ENCODE peak calls at places on chromosomes 11 and 22, in eight cellular contexts. One of them, this sample, is unnamed. For H3K4me1, the result is how much of the 10 kb centered on the place peaks cover.

GRCh38 chr11:70170596-70171210 is 32.4 kb upstream of the FADD start:
- DNase-seq in GM12878: no peak
- DNase-seq in OCI-LY7: no peak
- DNase-seq in SK-N-SH: no peak
- DNase-seq in fibroblast of lung: no peak
- DNase-seq in HepG2: no peak
- DNase-seq in IMR-90: no peak
- DNase-seq in GM23248: no peak
- DNase-seq in this sample: no peak

GRCh38 chr11:130159657-130160459 is at the start of gene ST14:
- DNase-seq in GM12878: no peak
- DNase-seq in GM23248: peak
- DNase-seq in SK-N-SH: peak
- DNase-seq in fibroblast of lung: no peak
- DNase-seq in HepG2: no peak
- DNase-seq in OCI-LY7: peak
- DNase-seq in IMR-90: no peak
- DNase-seq in this sample: peak

GRCh38 chr11:16382638-16383380 is 26.5 kb upstream of the SOX6 start:
- DNase-seq in GM12878: no peak
- DNase-seq in SK-N-SH: no peak
- DNase-seq in HepG2: no peak
- DNase-seq in fibroblast of lung: peak
- DNase-seq in IMR-90: peak
- DNase-seq in GM23248: peak
- DNase-seq in OCI-LY7: no peak
- DNase-seq in this sample: no peak

GRCh38 chr11:34654491-34655334 is 33.8 kb downstream of the EHF start:
- DNase-seq in fibroblast of lung: peak
- DNase-seq in GM23248: peak
- DNase-seq in OCI-LY7: no peak
- DNase-seq in GM12878: no peak
- DNase-seq in IMR-90: peak
- DNase-seq in HepG2: peak
- DNase-seq in SK-N-SH: no peak
- DNase-seq in this sample: peak

GRCh38 chr22:32674925-32675825 is 126.3 kb upstream of the TIMP3 start:
- DNase-seq in SK-N-SH: no peak
- DNase-seq in OCI-LY7: no peak
- DNase-seq in HepG2: no peak
- DNase-seq in GM23248: peak
- DNase-seq in IMR-90: no peak
- DNase-seq in fibroblast of lung: no peak
- DNase-seq in GM12878: no peak
- DNase-seq in this sample: no peak

GRCh38 chr11:26573896-26574295 is 1.8 kb upstream of the MUC15 start:
- DNase-seq in GM23248: no peak
- DNase-seq in fibroblast of lung: no peak
- DNase-seq in HepG2: no peak
- DNase-seq in OCI-LY7: no peak
- DNase-seq in GM12878: no peak
- DNase-seq in SK-N-SH: no peak
- DNase-seq in IMR-90: no peak
- DNase-seq in this sample: no peak

GRCh38 chr11:93085097-93085496 is 112.7 kb downstream of the SLC36A4 start:
- DNase-seq in GM12878: no peak
- DNase-seq in HepG2: no peak
- DNase-seq in IMR-90: peak
- DNase-seq in OCI-LY7: no peak
- DNase-seq in SK-N-SH: no peak
- DNase-seq in GM23248: peak
- DNase-seq in fibroblast of lung: no peak
- DNase-seq in this sample: no peak

GRCh38 chr11:110438017-110438416 is 8.3 kb downstream of the FDX1 start:
- DNase-seq in SK-N-SH: no peak
- DNase-seq in HepG2: no peak
- DNase-seq in OCI-LY7: no peak
- DNase-seq in IMR-90: no peak
- DNase-seq in GM23248: no peak
- DNase-seq in GM12878: no peak
- DNase-seq in fibroblast of lung: no peak
- DNase-seq in this sample: no peak

GRCh38 chr22:41285441-41285819 is 557 bp downstream of the RANGAP1 start:
- DNase-seq in GM12878: no peak
- DNase-seq in GM23248: peak
- DNase-seq in fibroblast of lung: peak
- DNase-seq in OCI-LY7: peak
- DNase-seq in SK-N-SH: peak
- DNase-seq in IMR-90: peak
- DNase-seq in HepG2: peak
- DNase-seq in this sample: peak

GRCh38 chr11:128713595-128713994 is 19.7 kb downstream of the FLI1 start:
- DNase-seq in GM23248: peak
- DNase-seq in IMR-90: no peak
- DNase-seq in HepG2: no peak
- DNase-seq in fibroblast of lung: peak
- DNase-seq in GM12878: no peak
- DNase-seq in OCI-LY7: no peak
- DNase-seq in SK-N-SH: no peak
- DNase-seq in this sample: no peak

GRCh38 chr11:67354314-67355022 is 1.1 kb upstream of the POLD4 start:
- DNase-seq in IMR-90: peak
- DNase-seq in HepG2: peak
- DNase-seq in fibroblast of lung: peak
- DNase-seq in GM23248: peak
- DNase-seq in OCI-LY7: no peak
- DNase-seq in GM12878: no peak
- DNase-seq in SK-N-SH: no peak
- DNase-seq in this sample: peak

GRCh38 chr11:2777871-2778629 is 78.3 kb upstream of the KCNQ1OT1 start:
- DNase-seq in HepG2: no peak
- DNase-seq in GM12878: no peak
- DNase-seq in OCI-LY7: no peak
- DNase-seq in IMR-90: no peak
- DNase-seq in fibroblast of lung: no peak
- DNase-seq in GM23248: no peak
- DNase-seq in SK-N-SH: peak
- DNase-seq in this sample: no peak

GRCh38 chr11:2762451-2762850 is 62.7 kb upstream of the KCNQ1OT1 start:
- DNase-seq in GM23248: no peak
- DNase-seq in SK-N-SH: no peak
- DNase-seq in GM12878: no peak
- DNase-seq in fibroblast of lung: no peak
- DNase-seq in OCI-LY7: no peak
- DNase-seq in HepG2: no peak
- DNase-seq in IMR-90: no peak
- DNase-seq in this sample: no peak

GRCh38 chr22:31680764-31681624 is 19.0 kb upstream of the PISD start:
- DNase-seq in fibroblast of lung: peak
- DNase-seq in IMR-90: peak
- DNase-seq in GM23248: peak
- DNase-seq in GM12878: no peak
- DNase-seq in OCI-LY7: no peak
- DNase-seq in HepG2: no peak
- DNase-seq in SK-N-SH: no peak
- DNase-seq in this sample: no peak

GRCh38 chr22:22880645-22881044 is 7.0 kb upstream of the IGLL5 start:
- DNase-seq in IMR-90: no peak
- DNase-seq in GM12878: no peak
- DNase-seq in fibroblast of lung: no peak
- DNase-seq in HepG2: no peak
- DNase-seq in OCI-LY7: no peak
- DNase-seq in SK-N-SH: no peak
- DNase-seq in GM23248: no peak
- DNase-seq in this sample: no peak

GRCh38 chr22:18950141-18950540 is 14.0 kb upstream of the PRODH start:
- DNase-seq in SK-N-SH: no peak
- DNase-seq in GM23248: no peak
- DNase-seq in GM12878: no peak
- DNase-seq in OCI-LY7: no peak
- DNase-seq in IMR-90: no peak
- DNase-seq in fibroblast of lung: no peak
- DNase-seq in HepG2: no peak
- DNase-seq in this sample: no peak

GRCh38 chr11:28621648-28622215 is 513.5 kb downstream of the METTL15 start:
- DNase-seq in HepG2: no peak
- DNase-seq in SK-N-SH: no peak
- DNase-seq in OCI-LY7: no peak
- DNase-seq in GM23248: peak
- DNase-seq in fibroblast of lung: peak
- DNase-seq in GM12878: no peak
- DNase-seq in IMR-90: peak
- DNase-seq in this sample: no peak

DNA sequence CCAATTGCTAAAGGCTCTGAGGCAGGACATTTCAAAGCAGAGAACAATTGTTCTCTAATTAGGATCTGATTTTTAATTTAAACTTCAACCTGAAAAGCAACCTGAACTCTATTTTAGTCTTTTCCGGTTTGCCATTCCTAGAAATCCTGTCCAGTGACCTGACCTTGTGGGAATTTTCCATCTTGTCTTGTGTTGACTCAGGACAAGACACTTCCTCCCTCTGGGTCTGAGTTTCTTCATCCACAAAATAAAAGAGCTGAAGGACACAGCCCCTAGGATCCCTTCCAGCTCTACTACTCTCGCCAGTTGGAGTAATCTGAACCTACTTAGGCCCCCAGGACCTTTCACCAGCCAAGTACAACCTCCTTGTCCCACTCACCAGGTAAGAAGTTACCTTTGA is 66.5 kb upstream of the POU2AF1 start:
- DNase-seq in OCI-LY7: no peak
- DNase-seq in GM12878: no peak
- DNase-seq in fibroblast of lung: no peak
- DNase-seq in SK-N-SH: no peak
- DNase-seq in GM23248: peak
- DNase-seq in IMR-90: peak
- DNase-seq in HepG2: no peak
- DNase-seq in this sample: no peak
- H2AFZ ChIP-seq in OCI-LY7: peak
- H2AFZ ChIP-seq in GM12878: no peak
- H2AFZ ChIP-seq in fibroblast of lung: no peak
- H2AFZ ChIP-seq in SK-N-SH: no peak
- H2AFZ ChIP-seq in GM23248: peak
- H2AFZ ChIP-seq in IMR-90: no peak
- H2AFZ ChIP-seq in HepG2: no peak
- H2AFZ ChIP-seq in this sample: no peak

DNA sequence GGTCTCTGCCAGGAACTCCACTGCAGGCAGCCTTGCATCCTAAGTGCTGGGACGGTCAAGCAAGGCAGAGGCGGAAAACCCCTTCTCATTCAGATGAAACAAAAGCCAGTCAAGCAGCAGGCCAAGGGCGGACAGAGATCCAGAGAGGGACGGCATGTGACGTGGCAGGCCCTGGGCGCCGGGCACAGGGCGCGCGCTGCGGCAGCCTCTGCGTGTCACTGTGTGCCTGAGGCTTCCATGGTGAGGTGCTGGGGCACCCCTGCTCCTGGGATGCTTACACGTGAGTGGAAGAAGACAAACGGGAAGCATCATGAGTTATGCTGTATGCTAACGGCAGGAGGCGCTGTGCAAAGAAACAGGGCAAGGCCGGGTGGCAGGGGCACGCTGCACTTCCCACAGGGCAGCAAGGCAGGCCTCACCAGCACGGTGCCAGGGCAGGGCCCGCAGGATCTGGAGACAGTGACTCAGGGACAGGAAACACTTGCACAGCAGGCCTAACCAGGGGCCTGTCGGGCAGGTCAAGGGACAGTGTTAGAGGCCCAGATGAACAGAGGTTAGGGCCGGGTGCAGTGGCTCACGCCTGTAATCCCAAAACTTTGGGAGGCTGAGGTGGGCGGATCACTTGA is 6.1 kb downstream of the TOLLIP start:
- DNase-seq in SK-N-SH: peak
- DNase-seq in GM23248: peak
- DNase-seq in GM12878: no peak
- DNase-seq in IMR-90: no peak
- DNase-seq in HepG2: no peak
- DNase-seq in OCI-LY7: no peak
- DNase-seq in fibroblast of lung: peak
- DNase-seq in this sample: peak
- H3K4me1 ChIP-seq in SK-N-SH: under half
- H3K4me1 ChIP-seq in GM23248: under half
- H3K4me1 ChIP-seq in GM12878: under half
- H3K4me1 ChIP-seq in IMR-90: under half
- H3K4me1 ChIP-seq in HepG2: half or more
- H3K4me1 ChIP-seq in OCI-LY7: under half
- H3K4me1 ChIP-seq in fibroblast of lung: under half
- H3K4me1 ChIP-seq in this sample: under half

DNA sequence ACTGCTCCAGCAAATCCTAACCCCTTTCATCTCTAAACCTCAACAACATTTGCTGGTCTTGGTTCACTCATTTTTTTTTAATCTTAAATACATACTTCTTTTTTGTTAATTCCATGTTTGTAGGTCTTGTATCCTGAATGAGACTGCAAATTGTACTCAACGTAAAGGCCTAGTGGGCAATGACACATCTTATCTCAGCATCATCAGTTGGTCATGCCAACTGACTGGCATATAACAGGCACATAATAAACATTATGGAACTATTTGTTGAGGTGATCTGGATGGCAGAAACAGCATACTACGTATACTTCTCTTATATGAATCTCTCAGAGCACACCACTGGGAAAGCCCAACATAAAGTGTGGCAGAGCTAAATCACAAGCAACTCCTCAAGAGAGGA is 116.7 kb downstream of the RBFOX2 start:
- DNase-seq in GM12878: no peak
- DNase-seq in SK-N-SH: no peak
- DNase-seq in OCI-LY7: no peak
- DNase-seq in IMR-90: no peak
- DNase-seq in fibroblast of lung: no peak
- DNase-seq in GM23248: no peak
- DNase-seq in HepG2: no peak
- DNase-seq in this sample: no peak
- H3K27ac ChIP-seq in GM12878: no peak
- H3K27ac ChIP-seq in SK-N-SH: no peak
- H3K27ac ChIP-seq in OCI-LY7: peak
- H3K27ac ChIP-seq in IMR-90: no peak
- H3K27ac ChIP-seq in fibroblast of lung: no peak
- H3K27ac ChIP-seq in GM23248: no peak
- H3K27ac ChIP-seq in HepG2: no peak
- H3K27ac ChIP-seq in this sample: no peak

DNA sequence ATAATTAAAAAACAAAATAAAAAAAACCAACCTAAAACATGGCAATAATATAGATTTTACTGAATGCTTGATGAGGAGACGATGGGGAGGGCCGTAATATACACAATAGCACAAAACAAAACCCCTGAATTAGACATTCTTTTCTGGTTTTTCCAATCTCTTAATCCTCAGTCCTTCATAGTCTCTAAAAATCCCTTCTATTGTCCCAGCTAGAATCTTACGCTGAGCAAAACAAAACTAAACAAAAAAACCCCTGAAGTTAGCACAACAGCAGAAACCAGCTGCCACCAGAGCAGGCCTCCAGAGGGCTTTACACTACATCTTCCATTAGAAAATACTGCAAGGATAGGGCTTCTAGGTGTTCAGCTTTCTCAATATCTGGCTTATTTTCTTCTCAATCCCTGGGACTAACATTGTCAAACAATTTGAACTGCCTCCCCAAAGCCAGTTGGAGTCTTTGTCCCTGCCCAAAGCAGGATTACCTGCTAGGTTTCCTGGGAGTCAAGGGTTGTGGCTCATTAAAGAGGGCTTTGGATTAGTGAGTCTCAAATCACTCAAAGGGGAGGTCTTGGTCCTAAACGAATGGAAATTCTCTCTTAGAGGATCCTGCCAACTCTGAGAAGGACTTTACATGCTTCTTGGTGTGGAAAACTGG is 2.1 kb upstream of the RNF26 start:
- DNase-seq in HepG2: no peak
- DNase-seq in GM23248: no peak
- DNase-seq in GM12878: no peak
- DNase-seq in OCI-LY7: no peak
- DNase-seq in SK-N-SH: no peak
- DNase-seq in fibroblast of lung: no peak
- DNase-seq in IMR-90: no peak
- DNase-seq in this sample: no peak
- H2AFZ ChIP-seq in HepG2: peak
- H2AFZ ChIP-seq in GM23248: no peak
- H2AFZ ChIP-seq in GM12878: no peak
- H2AFZ ChIP-seq in OCI-LY7: peak
- H2AFZ ChIP-seq in SK-N-SH: no peak
- H2AFZ ChIP-seq in fibroblast of lung: no peak
- H2AFZ ChIP-seq in IMR-90: no peak
- H2AFZ ChIP-seq in this sample: no peak

This sample was measured in PC-9.